ENCODE peak calls at places on chromosomes 11 and 22, in four cellular contexts. W is progenitor cell of endocrine pancreas, D is MM.1S, Z is endodermal cell. E is an unnamed sample.

GRCh38 chr11:106087815-106088435 is 10.5 kb downstream of the AASDHPPT start:
- DNase-seq in W (peak; percentile 24), D (peak; percentile 52), Z (peak; percentile 64), E (no peak)

GRCh38 chr11:130653838-130654601 is 205.6 kb downstream of the ADAMTS15 start:
- DNase-seq in W (no peak), D (no peak), Z (peak; percentile 63), E (peak; percentile 77)

GRCh38 chr11:44456544-44457270 is 108.8 kb upstream of the CD82 start:
- DNase-seq in W (no peak), D (no peak), Z (peak; percentile 64), E (no peak)

GRCh38 chr22:24826710-24827285 is 20.8 kb downstream of the SGSM1 start:
- DNase-seq in W (no peak), D (no peak), Z (peak; percentile 28), E (no peak)

GRCh38 chr11:111846640-111847039 is 24.7 kb downstream of the ALG9 start:
- DNase-seq in W (no peak), D (no peak), Z (peak; percentile 46), E (no peak)

GRCh38 chr22:19597399-19597735 is 73.2 kb upstream of the CLDN5 start:
- DNase-seq in W (no peak), D (no peak), Z (no peak), E (no peak)

GRCh38 chr11:30533445-30533947 is 52.7 kb downstream of the MPPED2 start:
- DNase-seq in W (no peak), D (no peak), Z (no peak), E (no peak)

GRCh38 chr11:123035831-123036230 is 26.1 kb downstream of the HSPA8 start:
- DNase-seq in W (no peak), D (no peak), Z (no peak), E (no peak)

GRCh38 chr11:11758603-11759196 is 83.1 kb upstream of the USP47 start:
- DNase-seq in W (no peak), D (no peak), Z (no peak), E (no peak)

GRCh38 chr11:8338138-8338537 is 74.5 kb upstream of the LMO1 start:
- DNase-seq in W (peak; percentile 39), D (no peak), Z (peak; percentile 93), E (no peak)

GRCh38 chr11:85746640-85747039 is 60.6 kb upstream of the CCDC89 start:
- DNase-seq in W (no peak), D (no peak), Z (no peak), E (no peak)

GRCh38 chr11:126083829-126084607 is 21.4 kb upstream of the CDON start:
- DNase-seq in W (no peak), D (peak; percentile 61), Z (no peak), E (no peak)

GRCh38 chr11:32081129-32081641 is 9.7 kb upstream of the RCN1 start:
- DNase-seq in W (no peak), D (peak; percentile 49), Z (no peak), E (no peak)

GRCh38 chr11:46363031-46363407 is 15.8 kb downstream of the DGKZ start:
- DNase-seq in W (no peak), D (no peak), Z (no peak), E (peak; percentile 91)

GRCh38 chr11:8810331-8811301 is 100.4 kb upstream of the AKIP1 start:
- DNase-seq in W (peak; percentile 47), D (peak; percentile 87), Z (peak; percentile 92), E (peak; percentile 88)

GRCh38 chr11:38315151-38315550 is 1717.1 kb upstream of the RAG2 start:
- DNase-seq in W (no peak), D (no peak), Z (no peak), E (no peak)

GRCh38 chr11:7272373-7272772 is 20.7 kb downstream of the SYT9 start:
- DNase-seq in W (no peak), D (no peak), Z (peak; percentile 55), E (no peak)

GRCh38 chr11:34356576-34356917 is 1.3 kb downstream of the ABTB2 start:
- DNase-seq in W (peak; percentile 36), D (no peak), Z (peak; percentile 82), E (no peak)

GRCh38 chr11:110761994-110762393 is 49.8 kb upstream of the ARHGAP20 start:
- DNase-seq in W (no peak), D (no peak), Z (no peak), E (no peak)

GRCh38 chr11:123483058-123483457 is 53.0 kb downstream of the GRAMD1B start:
- DNase-seq in W (no peak), D (no peak), Z (no peak), E (no peak)

GRCh38 chr22:30860176-30861105 is 108.1 kb downstream of the MORC2 start:
- DNase-seq in W (no peak), D (no peak), Z (peak; percentile 39), E (no peak)

GRCh38 chr22:17199131-17199731 is 20.0 kb downstream of the ADA2 start:
- DNase-seq in W (peak; percentile 21), D (no peak), Z (peak; percentile 90), E (no peak)

GRCh38 chr11:102407901-102408300 is 44.7 kb downstream of the TMEM123 start:
- DNase-seq in W (no peak), D (no peak), Z (no peak), E (no peak)

GRCh38 chr11:80944758-80945157 is 1503.9 kb upstream of the TENM4 start:
- DNase-seq in W (no peak), D (no peak), Z (no peak), E (no peak)

GRCh38 chr11:64643258-64643881 is 52.4 kb downstream of the SLC22A12 start:
- DNase-seq in W (no peak), D (no peak), Z (peak; percentile 80), E (no peak)

GRCh38 chr11:34492806-34493414 is 20.7 kb downstream of the ELF5 start:
- DNase-seq in W (peak; percentile 39), D (peak; percentile 60), Z (peak; percentile 83), E (no peak)

GRCh38 chr11:61518032-61518795 is 9.7 kb downstream of the LRRC10B start:
- DNase-seq in W (no peak), D (no peak), Z (no peak), E (no peak)

GRCh38 chr11:100922116-100922515 is 207.5 kb downstream of the PGR start:
- DNase-seq in W (no peak), D (no peak), Z (no peak), E (no peak)

DNA sequence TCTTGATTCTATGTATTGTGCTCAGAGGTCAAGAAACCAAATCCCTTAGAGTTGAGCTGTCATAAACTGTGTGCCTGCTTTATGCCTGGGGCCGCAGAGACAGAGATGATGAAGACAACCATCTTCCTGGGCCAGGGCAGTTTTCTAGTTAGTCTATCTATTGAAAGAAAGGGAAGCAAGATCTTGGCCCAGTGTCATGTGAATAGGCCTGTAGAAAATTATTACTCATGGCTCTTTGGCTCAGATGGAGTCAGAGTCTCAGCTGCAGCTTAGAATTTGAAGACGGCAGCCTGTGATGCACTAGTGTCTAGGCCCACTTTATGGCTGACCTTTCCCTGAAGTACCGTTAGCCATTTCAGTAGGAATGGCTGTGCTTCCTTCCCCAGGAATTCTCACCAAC is 112.0 kb downstream of the DBX1 start:
- DNase-seq in W (no peak), D (no peak), Z (no peak), E (no peak)
- TF ChIP-seq CTCF in W (no peak), D (no peak), Z (no peak), E (no peak)

DNA sequence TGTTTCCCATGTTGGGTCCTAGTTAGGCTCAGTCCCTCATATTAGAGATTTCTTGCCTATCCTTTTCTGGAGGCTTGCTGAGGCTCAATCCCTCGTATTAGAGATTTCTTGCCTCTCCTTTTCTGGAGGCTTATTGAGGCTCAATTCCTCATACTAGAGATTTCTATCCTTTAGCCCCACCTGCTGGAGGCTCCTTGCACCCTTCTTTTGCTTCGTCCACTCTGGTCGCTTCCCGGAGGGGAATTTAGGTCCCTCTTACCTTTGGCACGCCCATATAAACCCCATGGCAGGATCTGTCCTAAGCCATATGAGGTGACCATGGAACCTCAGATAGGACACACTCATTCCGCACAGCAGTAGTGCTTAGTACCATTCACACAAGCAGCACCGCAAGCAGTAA is 15.9 kb downstream of the CYP2D6 start:
- DNase-seq in W (no peak), D (no peak), Z (peak; percentile 90), E (no peak)
- TF ChIP-seq CTCF in W (peak; percentile 35), D (peak; percentile 49), Z (peak; percentile 67), E (no peak)

GRCh38 chr11:41665633-41666032 is 206.2 kb upstream of the LRRC4C start:
- DNase-seq in W (no peak), D (no peak), Z (no peak), E (no peak)

GRCh38 chr11:41659990-41660389 is 200.5 kb upstream of the LRRC4C start:
- DNase-seq in W (no peak), D (no peak), Z (no peak), E (no peak)

GRCh38 chr11:41660585-41660984 is 201.1 kb upstream of the LRRC4C start:
- DNase-seq in W (no peak), D (no peak), Z (peak; percentile 77), E (peak; percentile 20)
- TF ChIP-seq CTCF in W (peak; percentile 14), D (no peak), Z (peak; percentile 76), E (no peak)

DNA sequence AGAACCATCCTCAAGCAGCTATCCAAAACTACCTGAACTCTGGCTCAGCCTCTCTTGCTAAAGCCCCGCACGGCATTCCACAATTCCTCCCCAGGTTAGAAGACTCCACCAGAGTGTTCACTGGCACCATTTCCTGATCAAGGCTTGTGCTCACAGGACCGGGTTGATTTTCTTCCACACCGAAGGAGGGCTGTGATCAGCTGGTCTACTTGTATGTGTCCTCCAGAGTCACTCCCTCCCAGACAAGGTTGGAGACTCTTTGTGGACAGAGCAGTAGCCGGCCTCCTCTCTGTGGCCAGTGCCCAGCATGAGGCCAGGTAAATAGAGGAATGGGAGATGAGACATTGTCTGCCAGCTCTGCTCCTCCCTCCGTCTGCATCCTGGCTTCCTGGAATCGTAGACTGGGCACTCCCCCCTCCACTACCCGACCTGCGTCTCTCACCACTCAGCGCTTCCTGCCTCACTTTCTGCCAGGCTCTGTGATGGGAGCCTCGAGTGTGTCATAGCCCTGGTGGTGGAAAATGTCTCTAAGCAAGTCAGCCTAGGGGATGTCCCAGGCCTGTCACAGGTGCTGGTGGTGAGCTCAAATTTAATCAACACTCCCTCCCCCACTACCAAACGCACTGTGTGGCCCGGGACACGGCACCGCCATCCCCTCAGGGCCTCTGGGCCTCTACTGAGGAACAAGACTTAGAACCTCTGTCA is 12.5 kb upstream of the TMPRSS6 start:
- DNase-seq in W (no peak), D (peak; percentile 76), Z (peak; percentile 81), E (peak; percentile 62)
- TF ChIP-seq CTCF in W (no peak), D (peak; percentile 11), Z (peak; percentile 56), E (no peak)

GRCh38 chr22:39502789-39503464 is 837 bp downstream of the MIEF1 start:
- DNase-seq in W (no peak), D (peak; percentile 16), Z (no peak), E (no peak)
- TF ChIP-seq CTCF in W (no peak), D (no peak), Z (no peak), E (no peak)

GRCh38 chr11:63573881-63574855 is 11.0 kb upstream of the PLAAT2 start:
- DNase-seq in W (no peak), D (peak; percentile 80), Z (no peak), E (peak; percentile 45)
- TF ChIP-seq CTCF in W (no peak), D (peak; percentile 36), Z (no peak), E (no peak)

GRCh38 chr22:46296257-46297150 is at the start of gene GTSE1:
- DNase-seq in W (peak; percentile 94), D (peak; percentile 99), Z (peak; percentile 99), E (peak; percentile 100)
- TF ChIP-seq CTCF in W (no peak), D (peak; percentile 20), Z (peak; percentile 26), E (no peak)